ENCODE peak calls at places on chromosomes 5 and 9, in nine cellular contexts. P is CD4-positive, alpha-beta T cell; J is body of pancreas; A is BJ; O is right lobe of liver; X is Calu3; T is thyroid gland; D is lung; Y is left lung. I is an unnamed sample.

GRCh38 chr5:118752568-118752967 is 235.8 kb downstream of the DTWD2 start:
- DNase-seq in T (no peak), Y (no peak), X (no peak), A (no peak), P (no peak), J (no peak), O (no peak), D (no peak), I (no peak)

GRCh38 chr9:126151671-126152050 is 175.0 kb upstream of the MVB12B start:
- DNase-seq in Y (peak; percentile 39), A (no peak), O (no peak), X (peak; percentile 14), D (peak; percentile 34), J (no peak), T (no peak), P (no peak), I (no peak)

GRCh38 chr5:2908086-2908485 is 156.6 kb upstream of the IRX2 start:
- DNase-seq in X (no peak), D (no peak), A (no peak), O (no peak), Y (no peak), P (no peak), J (no peak), T (no peak), I (no peak)

GRCh38 chr5:124995451-124995850 is 249.0 kb upstream of the ZNF608 start:
- DNase-seq in X (no peak), P (no peak), Y (no peak), O (no peak), D (no peak), A (no peak), J (no peak), T (no peak), I (peak; percentile 77)

GRCh38 chr9:19922476-19923118 is 133.8 kb upstream of the SLC24A2 start:
- DNase-seq in T (peak; percentile 21), X (peak; percentile 7), O (no peak), D (no peak), A (no peak), Y (no peak), J (no peak), P (no peak), I (peak; percentile 54)

GRCh38 chr5:156051972-156052371 is 275.0 kb upstream of the SGCD start:
- DNase-seq in T (peak; percentile 19), P (no peak), D (no peak), X (no peak), O (no peak), J (no peak), Y (no peak), A (no peak), I (no peak)

GRCh38 chr9:78682206-78682605 is 385.3 kb downstream of the PSAT1 start:
- DNase-seq in D (no peak), Y (no peak), X (no peak), T (no peak), A (no peak), J (no peak), O (no peak), P (no peak), I (no peak)

GRCh38 chr9:15697459-15697858 is 144.6 kb downstream of the CCDC171 start:
- DNase-seq in D (no peak), J (no peak), P (no peak), X (no peak), T (no peak), A (peak; percentile 56), O (no peak), Y (no peak), I (peak; percentile 86)

GRCh38 chr5:17189381-17190036 is 27.9 kb upstream of the BASP1 start:
- DNase-seq in T (peak; percentile 83), X (peak; percentile 80), Y (peak; percentile 75), J (peak; percentile 72), O (peak; percentile 73), D (peak; percentile 76), P (peak; percentile 20), A (no peak), I (peak; percentile 83)

GRCh38 chr9:137618105-137619067 is at the start of gene EHMT1:
- DNase-seq in P (peak; percentile 92), D (peak; percentile 85), J (peak; percentile 91), Y (peak; percentile 81), A (no peak), T (peak; percentile 87), O (peak; percentile 88), X (peak; percentile 87), I (peak; percentile 83)
- TF ChIP-seq CTCF in P (no peak), D (no peak), J (no peak), Y (no peak), A (no peak), T (no peak), O (no peak), X (no peak), I (no peak)

DNA sequence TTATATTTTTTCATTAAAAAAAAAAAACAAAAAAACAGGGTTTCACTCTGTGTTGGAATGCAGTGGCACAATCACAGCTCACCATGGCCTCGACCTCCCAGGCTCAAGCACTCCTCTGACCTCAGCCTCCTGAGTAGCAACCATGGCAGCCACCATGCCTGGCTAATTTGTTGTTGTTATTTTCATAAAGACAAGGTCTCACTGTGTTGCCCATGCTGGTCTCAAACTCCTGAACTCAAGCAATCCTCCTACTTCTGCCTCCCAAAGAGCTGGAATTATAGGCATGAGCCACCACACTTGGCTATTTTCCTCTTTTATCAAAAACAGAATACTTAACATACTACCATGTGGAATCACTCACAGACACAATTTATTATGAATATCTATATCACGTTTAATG is 46.7 kb downstream of the UBAP2 start:
- DNase-seq in A (no peak), P (no peak), X (no peak), J (no peak), O (no peak), D (no peak), Y (no peak), T (no peak), I (no peak)
- TF ChIP-seq CTCF in A (no peak), P (no peak), X (no peak), J (no peak), O (no peak), D (no peak), Y (no peak), T (no peak), I (no peak)

GRCh38 chr9:33676746-33677505 is 118.4 kb upstream of the PRSS3 start:
- DNase-seq in J (peak; percentile 34), O (peak; percentile 38), T (peak; percentile 7), P (peak; percentile 12), D (no peak), Y (no peak), X (no peak), A (no peak), I (no peak)
- TF ChIP-seq CTCF in J (no peak), O (no peak), T (no peak), P (no peak), D (no peak), Y (no peak), X (no peak), A (no peak), I (no peak)

DNA sequence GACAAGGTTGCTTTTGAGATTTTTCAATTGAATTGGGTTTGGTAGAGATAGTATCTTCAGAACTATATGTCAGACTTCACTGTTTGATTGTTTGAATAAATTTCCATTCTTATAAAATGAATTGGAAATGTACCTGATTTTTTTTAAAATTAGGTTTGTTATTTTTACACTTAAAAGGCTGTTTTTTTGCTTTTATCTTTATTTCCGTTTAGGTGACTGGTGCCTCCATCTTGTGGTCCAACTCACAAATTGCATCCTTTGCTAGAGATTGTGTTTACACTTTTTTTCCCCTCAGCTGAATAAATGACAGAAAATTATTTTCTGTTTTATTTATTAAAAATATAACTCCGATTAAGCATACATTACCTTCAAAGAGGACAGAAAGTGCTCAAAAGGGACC is 15.6 kb downstream of the NDUFAF2 start:
- DNase-seq in J (no peak), X (no peak), Y (no peak), D (no peak), O (no peak), A (no peak), T (no peak), P (no peak), I (peak; percentile 26)
- TF ChIP-seq CTCF in J (peak; percentile 34), X (peak; percentile 39), Y (peak; percentile 26), D (no peak), O (peak; percentile 48), A (peak; percentile 63), T (no peak), P (peak; percentile 77), I (peak; percentile 48)

GRCh38 chr5:10627185-10628115 is 63.6 kb downstream of the ANKRD33B start:
- DNase-seq in D (peak; percentile 86), A (peak; percentile 88), X (peak; percentile 89), J (peak; percentile 85), T (peak; percentile 85), Y (peak; percentile 83), O (peak; percentile 83), P (peak; percentile 59), I (peak; percentile 90)
- TF ChIP-seq CTCF in D (peak; percentile 91), A (peak; percentile 85), X (peak; percentile 86), J (peak; percentile 98), T (peak; percentile 93), Y (peak; percentile 74), O (peak; percentile 89), P (peak; percentile 83), I (peak; percentile 88)

GRCh38 chr9:134782921-134783698 is 97.5 kb upstream of the FCN2 start:
- DNase-seq in D (no peak), A (no peak), T (no peak), O (no peak), J (no peak), P (no peak), Y (no peak), X (no peak), I (no peak)

GRCh38 chr9:134783699-134784039 is 96.9 kb upstream of the FCN2 start:
- DNase-seq in A (no peak), O (no peak), P (no peak), X (no peak), Y (peak; percentile 46), D (peak; percentile 46), T (no peak), J (no peak), I (no peak)

GRCh38 chr9:134779640-134780039 is 101.0 kb upstream of the FCN2 start:
- DNase-seq in X (no peak), T (no peak), O (no peak), J (no peak), D (no peak), A (no peak), P (no peak), Y (no peak), I (no peak)

GRCh38 chr9:134784612-134785305 is 95.9 kb upstream of the FCN2 start:
- DNase-seq in J (no peak), Y (no peak), X (no peak), D (no peak), P (no peak), O (no peak), T (peak; percentile 61), A (no peak), I (no peak)

DNA sequence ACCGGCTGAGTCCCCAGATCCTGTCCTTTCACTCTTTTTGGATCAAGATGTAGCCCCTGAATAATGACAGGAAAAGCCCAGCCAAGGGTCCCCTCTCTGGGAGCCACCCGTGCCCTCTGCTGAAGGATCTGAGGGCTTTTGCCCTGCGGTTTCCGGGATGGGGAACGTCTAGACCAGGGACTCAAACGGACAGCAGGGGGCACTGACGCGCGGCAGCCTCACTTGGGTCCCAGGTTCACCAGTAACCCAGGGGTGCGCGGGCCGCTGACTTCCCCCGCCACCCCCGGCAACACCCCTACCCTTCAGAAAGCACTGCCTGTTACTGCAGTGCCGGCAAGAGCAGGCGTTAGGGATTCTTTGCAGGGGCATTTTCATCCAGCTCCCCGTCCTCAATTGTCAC is 98.7 kb upstream of the FCN2 start:
- DNase-seq in D (no peak), O (peak; percentile 42), A (no peak), P (no peak), J (no peak), Y (no peak), X (no peak), T (no peak), I (no peak)
- TF ChIP-seq CTCF in D (no peak), O (peak; percentile 26), A (peak; percentile 42), P (no peak), J (no peak), Y (no peak), X (no peak), T (no peak), I (peak; percentile 31)

I was measured in MCF 10A.